ENCODE peak calls at places on chromosome 7, in nine cellular contexts. One of them, this sample, is unnamed.

GRCh38 chr7:6248581-6248980 is 23.8 kb downstream of the CYTH3 start:
- DNase-seq in T follicular helper cell: no peak
- DNase-seq in erythroblast: no peak
- DNase-seq in fibroblast of pulmonary artery: peak; percentile 79
- DNase-seq in astrocyte of the cerebellum: no peak
- DNase-seq in type B pancreatic cell: no peak
- DNase-seq in NCI-H1092 treated with DMSO at 0.1 percent for 48 hours: no peak
- DNase-seq in glutamatergic neuron: peak; percentile 25
- DNase-seq in tibial artery: no peak
- DNase-seq in this sample: no peak

GRCh38 chr7:152395115-152395514 is 40.7 kb downstream of the KMT2C start:
- DNase-seq in T follicular helper cell: no peak
- DNase-seq in erythroblast: no peak
- DNase-seq in fibroblast of pulmonary artery: peak; percentile 58
- DNase-seq in astrocyte of the cerebellum: no peak
- DNase-seq in type B pancreatic cell: no peak
- DNase-seq in NCI-H1092 treated with DMSO at 0.1 percent for 48 hours: no peak
- DNase-seq in glutamatergic neuron: no peak
- DNase-seq in tibial artery: no peak
- DNase-seq in this sample: no peak

GRCh38 chr7:49099587-49100326 is 175.4 kb downstream of the CDC14C start:
- DNase-seq in T follicular helper cell: no peak
- DNase-seq in erythroblast: no peak
- DNase-seq in fibroblast of pulmonary artery: no peak
- DNase-seq in astrocyte of the cerebellum: no peak
- DNase-seq in type B pancreatic cell: no peak
- DNase-seq in NCI-H1092 treated with DMSO at 0.1 percent for 48 hours: no peak
- DNase-seq in glutamatergic neuron: no peak
- DNase-seq in tibial artery: no peak
- DNase-seq in this sample: no peak

GRCh38 chr7:30618080-30618676 is 23.5 kb downstream of the GARS1 start:
- DNase-seq in T follicular helper cell: no peak
- DNase-seq in erythroblast: no peak
- DNase-seq in fibroblast of pulmonary artery: no peak
- DNase-seq in astrocyte of the cerebellum: no peak
- DNase-seq in type B pancreatic cell: no peak
- DNase-seq in NCI-H1092 treated with DMSO at 0.1 percent for 48 hours: no peak
- DNase-seq in glutamatergic neuron: no peak
- DNase-seq in tibial artery: no peak
- DNase-seq in this sample: no peak

GRCh38 chr7:5567810-5568209 is 144.2 kb upstream of the TNRC18 start:
- DNase-seq in T follicular helper cell: no peak
- DNase-seq in erythroblast: peak; percentile 42
- DNase-seq in fibroblast of pulmonary artery: peak; percentile 37
- DNase-seq in astrocyte of the cerebellum: no peak
- DNase-seq in type B pancreatic cell: no peak
- DNase-seq in NCI-H1092 treated with DMSO at 0.1 percent for 48 hours: no peak
- DNase-seq in glutamatergic neuron: no peak
- DNase-seq in tibial artery: no peak
- DNase-seq in this sample: no peak

GRCh38 chr7:79298145-79298760 is 155.2 kb downstream of the MAGI2 start:
- DNase-seq in T follicular helper cell: no peak
- DNase-seq in erythroblast: peak; percentile 17
- DNase-seq in fibroblast of pulmonary artery: peak; percentile 83
- DNase-seq in astrocyte of the cerebellum: peak; percentile 58
- DNase-seq in type B pancreatic cell: no peak
- DNase-seq in NCI-H1092 treated with DMSO at 0.1 percent for 48 hours: no peak
- DNase-seq in glutamatergic neuron: peak; percentile 23
- DNase-seq in tibial artery: no peak
- DNase-seq in this sample: no peak

GRCh38 chr7:150595361-150595760 is 28.2 kb downstream of the GIMAP4 start:
- DNase-seq in T follicular helper cell: no peak
- DNase-seq in erythroblast: no peak
- DNase-seq in fibroblast of pulmonary artery: no peak
- DNase-seq in astrocyte of the cerebellum: no peak
- DNase-seq in type B pancreatic cell: no peak
- DNase-seq in NCI-H1092 treated with DMSO at 0.1 percent for 48 hours: no peak
- DNase-seq in glutamatergic neuron: no peak
- DNase-seq in tibial artery: no peak
- DNase-seq in this sample: no peak

GRCh38 chr7:26648429-26649015 is 215.9 kb downstream of the SKAP2 start:
- DNase-seq in T follicular helper cell: no peak
- DNase-seq in erythroblast: no peak
- DNase-seq in fibroblast of pulmonary artery: peak; percentile 36
- DNase-seq in astrocyte of the cerebellum: no peak
- DNase-seq in type B pancreatic cell: no peak
- DNase-seq in NCI-H1092 treated with DMSO at 0.1 percent for 48 hours: no peak
- DNase-seq in glutamatergic neuron: no peak
- DNase-seq in tibial artery: no peak
- DNase-seq in this sample: no peak

GRCh38 chr7:133053321-133053891 is 28.5 kb downstream of the CHCHD3 start:
- DNase-seq in T follicular helper cell: no peak
- DNase-seq in erythroblast: no peak
- DNase-seq in fibroblast of pulmonary artery: peak; percentile 93
- DNase-seq in astrocyte of the cerebellum: peak; percentile 93
- DNase-seq in type B pancreatic cell: no peak
- DNase-seq in NCI-H1092 treated with DMSO at 0.1 percent for 48 hours: no peak
- DNase-seq in glutamatergic neuron: no peak
- DNase-seq in tibial artery: peak; percentile 70
- DNase-seq in this sample: no peak

GRCh38 chr7:5419523-5420107 is 4.0 kb downstream of the TNRC18 start:
- DNase-seq in T follicular helper cell: no peak
- DNase-seq in erythroblast: no peak
- DNase-seq in fibroblast of pulmonary artery: no peak
- DNase-seq in astrocyte of the cerebellum: no peak
- DNase-seq in type B pancreatic cell: no peak
- DNase-seq in NCI-H1092 treated with DMSO at 0.1 percent for 48 hours: peak; percentile 17
- DNase-seq in glutamatergic neuron: peak; percentile 35
- DNase-seq in tibial artery: no peak
- DNase-seq in this sample: no peak

GRCh38 chr7:1562611-1563051 is 6.6 kb upstream of the TMEM184A start:
- DNase-seq in T follicular helper cell: no peak
- DNase-seq in erythroblast: no peak
- DNase-seq in fibroblast of pulmonary artery: no peak
- DNase-seq in astrocyte of the cerebellum: no peak
- DNase-seq in type B pancreatic cell: no peak
- DNase-seq in NCI-H1092 treated with DMSO at 0.1 percent for 48 hours: no peak
- DNase-seq in glutamatergic neuron: peak; percentile 90
- DNase-seq in tibial artery: no peak
- DNase-seq in this sample: no peak

GRCh38 chr7:52017802-52018679 is 701.4 kb upstream of the COBL start:
- DNase-seq in T follicular helper cell: no peak
- DNase-seq in erythroblast: peak; percentile 67
- DNase-seq in fibroblast of pulmonary artery: no peak
- DNase-seq in astrocyte of the cerebellum: no peak
- DNase-seq in type B pancreatic cell: no peak
- DNase-seq in NCI-H1092 treated with DMSO at 0.1 percent for 48 hours: no peak
- DNase-seq in glutamatergic neuron: peak; percentile 61
- DNase-seq in tibial artery: no peak
- DNase-seq in this sample: no peak

GRCh38 chr7:81367335-81367801 is 402.5 kb downstream of the HGF start:
- DNase-seq in T follicular helper cell: no peak
- DNase-seq in erythroblast: no peak
- DNase-seq in fibroblast of pulmonary artery: peak; percentile 84
- DNase-seq in astrocyte of the cerebellum: peak; percentile 11
- DNase-seq in type B pancreatic cell: no peak
- DNase-seq in NCI-H1092 treated with DMSO at 0.1 percent for 48 hours: no peak
- DNase-seq in glutamatergic neuron: no peak
- DNase-seq in tibial artery: no peak
- DNase-seq in this sample: no peak

GRCh38 chr7:22566176-22566575 is 66.2 kb upstream of the STEAP1B start:
- DNase-seq in T follicular helper cell: no peak
- DNase-seq in erythroblast: no peak
- DNase-seq in fibroblast of pulmonary artery: no peak
- DNase-seq in astrocyte of the cerebellum: no peak
- DNase-seq in type B pancreatic cell: no peak
- DNase-seq in NCI-H1092 treated with DMSO at 0.1 percent for 48 hours: no peak
- DNase-seq in glutamatergic neuron: no peak
- DNase-seq in tibial artery: no peak
- DNase-seq in this sample: no peak

GRCh38 chr7:28036748-28037147 is 143.8 kb downstream of the JAZF1 start:
- DNase-seq in T follicular helper cell: no peak
- DNase-seq in erythroblast: no peak
- DNase-seq in fibroblast of pulmonary artery: no peak
- DNase-seq in astrocyte of the cerebellum: no peak
- DNase-seq in type B pancreatic cell: no peak
- DNase-seq in NCI-H1092 treated with DMSO at 0.1 percent for 48 hours: no peak
- DNase-seq in glutamatergic neuron: no peak
- DNase-seq in tibial artery: no peak
- DNase-seq in this sample: no peak

GRCh38 chr7:36278767-36279171 is 110.9 kb upstream of the ANLN start:
- DNase-seq in T follicular helper cell: no peak
- DNase-seq in erythroblast: no peak
- DNase-seq in fibroblast of pulmonary artery: peak; percentile 39
- DNase-seq in astrocyte of the cerebellum: peak; percentile 31
- DNase-seq in type B pancreatic cell: no peak
- DNase-seq in NCI-H1092 treated with DMSO at 0.1 percent for 48 hours: peak; percentile 95
- DNase-seq in glutamatergic neuron: no peak
- DNase-seq in tibial artery: peak; percentile 53
- DNase-seq in this sample: no peak

GRCh38 chr7:39624935-39625694 is 1.7 kb downstream of the RALA start:
- DNase-seq in T follicular helper cell: no peak
- DNase-seq in erythroblast: peak; percentile 31
- DNase-seq in fibroblast of pulmonary artery: peak; percentile 72
- DNase-seq in astrocyte of the cerebellum: no peak
- DNase-seq in type B pancreatic cell: no peak
- DNase-seq in NCI-H1092 treated with DMSO at 0.1 percent for 48 hours: no peak
- DNase-seq in glutamatergic neuron: no peak
- DNase-seq in tibial artery: no peak
- DNase-seq in this sample: no peak

GRCh38 chr7:78326189-78326588 is 527.6 kb downstream of the PHTF2 start:
- DNase-seq in T follicular helper cell: no peak
- DNase-seq in erythroblast: no peak
- DNase-seq in fibroblast of pulmonary artery: peak; percentile 1
- DNase-seq in astrocyte of the cerebellum: no peak
- DNase-seq in type B pancreatic cell: no peak
- DNase-seq in NCI-H1092 treated with DMSO at 0.1 percent for 48 hours: no peak
- DNase-seq in glutamatergic neuron: no peak
- DNase-seq in tibial artery: no peak
- DNase-seq in this sample: no peak

GRCh38 chr7:130845581-130846085 is 111.6 kb upstream of the KLF14 start:
- DNase-seq in T follicular helper cell: no peak
- DNase-seq in erythroblast: no peak
- DNase-seq in fibroblast of pulmonary artery: peak; percentile 63
- DNase-seq in astrocyte of the cerebellum: peak; percentile 9
- DNase-seq in type B pancreatic cell: no peak
- DNase-seq in NCI-H1092 treated with DMSO at 0.1 percent for 48 hours: no peak
- DNase-seq in glutamatergic neuron: no peak
- DNase-seq in tibial artery: no peak
- DNase-seq in this sample: no peak

GRCh38 chr7:129146237-129146979 is 1.9 kb downstream of the TSPAN33 start:
- DNase-seq in T follicular helper cell: no peak
- DNase-seq in erythroblast: no peak
- DNase-seq in fibroblast of pulmonary artery: no peak
- DNase-seq in astrocyte of the cerebellum: no peak
- DNase-seq in type B pancreatic cell: no peak
- DNase-seq in NCI-H1092 treated with DMSO at 0.1 percent for 48 hours: no peak
- DNase-seq in glutamatergic neuron: no peak
- DNase-seq in tibial artery: no peak
- DNase-seq in this sample: no peak

GRCh38 chr7:120033114-120033513 is 239.9 kb upstream of the KCND2 start:
- DNase-seq in T follicular helper cell: no peak
- DNase-seq in erythroblast: no peak
- DNase-seq in fibroblast of pulmonary artery: peak; percentile 20
- DNase-seq in astrocyte of the cerebellum: no peak
- DNase-seq in type B pancreatic cell: no peak
- DNase-seq in NCI-H1092 treated with DMSO at 0.1 percent for 48 hours: no peak
- DNase-seq in glutamatergic neuron: no peak
- DNase-seq in tibial artery: no peak
- DNase-seq in this sample: no peak

GRCh38 chr7:113076703-113077102 is 9.9 kb downstream of the GPR85 start:
- DNase-seq in T follicular helper cell: no peak
- DNase-seq in erythroblast: no peak
- DNase-seq in fibroblast of pulmonary artery: no peak
- DNase-seq in astrocyte of the cerebellum: no peak
- DNase-seq in type B pancreatic cell: no peak
- DNase-seq in NCI-H1092 treated with DMSO at 0.1 percent for 48 hours: no peak
- DNase-seq in glutamatergic neuron: no peak
- DNase-seq in tibial artery: no peak
- DNase-seq in this sample: no peak

GRCh38 chr7:84675633-84676034 is 481.0 kb upstream of the SEMA3A start:
- DNase-seq in T follicular helper cell: no peak
- DNase-seq in erythroblast: peak; percentile 0
- DNase-seq in fibroblast of pulmonary artery: no peak
- DNase-seq in astrocyte of the cerebellum: no peak
- DNase-seq in type B pancreatic cell: no peak
- DNase-seq in NCI-H1092 treated with DMSO at 0.1 percent for 48 hours: no peak
- DNase-seq in glutamatergic neuron: no peak
- DNase-seq in tibial artery: no peak
- DNase-seq in this sample: no peak

GRCh38 chr7:92289321-92289720 is 43.5 kb downstream of the ANKIB1 start:
- DNase-seq in T follicular helper cell: no peak
- DNase-seq in erythroblast: no peak
- DNase-seq in fibroblast of pulmonary artery: no peak
- DNase-seq in astrocyte of the cerebellum: no peak
- DNase-seq in type B pancreatic cell: no peak
- DNase-seq in NCI-H1092 treated with DMSO at 0.1 percent for 48 hours: no peak
- DNase-seq in glutamatergic neuron: no peak
- DNase-seq in tibial artery: no peak
- DNase-seq in this sample: no peak

GRCh38 chr7:79176859-79177477 is 276.5 kb downstream of the MAGI2 start:
- DNase-seq in T follicular helper cell: no peak
- DNase-seq in erythroblast: peak; percentile 9
- DNase-seq in fibroblast of pulmonary artery: peak; percentile 64
- DNase-seq in astrocyte of the cerebellum: peak; percentile 41
- DNase-seq in type B pancreatic cell: no peak
- DNase-seq in NCI-H1092 treated with DMSO at 0.1 percent for 48 hours: peak; percentile 72
- DNase-seq in glutamatergic neuron: no peak
- DNase-seq in tibial artery: no peak
- DNase-seq in this sample: no peak

GRCh38 chr7:106775552-106775936 is 89.5 kb upstream of the PIK3CG start:
- DNase-seq in T follicular helper cell: no peak
- DNase-seq in erythroblast: no peak
- DNase-seq in fibroblast of pulmonary artery: peak; percentile 68
- DNase-seq in astrocyte of the cerebellum: no peak
- DNase-seq in type B pancreatic cell: no peak
- DNase-seq in NCI-H1092 treated with DMSO at 0.1 percent for 48 hours: no peak
- DNase-seq in glutamatergic neuron: no peak
- DNase-seq in tibial artery: no peak
- DNase-seq in this sample: no peak

GRCh38 chr7:17532861-17533404 is 234.5 kb downstream of the AHR start:
- DNase-seq in T follicular helper cell: no peak
- DNase-seq in erythroblast: no peak
- DNase-seq in fibroblast of pulmonary artery: peak; percentile 79
- DNase-seq in astrocyte of the cerebellum: no peak
- DNase-seq in type B pancreatic cell: no peak
- DNase-seq in NCI-H1092 treated with DMSO at 0.1 percent for 48 hours: no peak
- DNase-seq in glutamatergic neuron: no peak
- DNase-seq in tibial artery: no peak
- DNase-seq in this sample: no peak

GRCh38 chr7:11623093-11623678 is 208.8 kb downstream of the THSD7A start:
- DNase-seq in T follicular helper cell: no peak
- DNase-seq in erythroblast: no peak
- DNase-seq in fibroblast of pulmonary artery: no peak
- DNase-seq in astrocyte of the cerebellum: no peak
- DNase-seq in type B pancreatic cell: no peak
- DNase-seq in NCI-H1092 treated with DMSO at 0.1 percent for 48 hours: no peak
- DNase-seq in glutamatergic neuron: no peak
- DNase-seq in tibial artery: no peak
- DNase-seq in this sample: no peak

GRCh38 chr7:11507929-11508328 is 324.1 kb downstream of the THSD7A start:
- DNase-seq in T follicular helper cell: no peak
- DNase-seq in erythroblast: no peak
- DNase-seq in fibroblast of pulmonary artery: no peak
- DNase-seq in astrocyte of the cerebellum: no peak
- DNase-seq in type B pancreatic cell: no peak
- DNase-seq in NCI-H1092 treated with DMSO at 0.1 percent for 48 hours: no peak
- DNase-seq in glutamatergic neuron: no peak
- DNase-seq in tibial artery: no peak
- DNase-seq in this sample: no peak

GRCh38 chr7:131529179-131529578 is 27.2 kb downstream of the PODXL start:
- DNase-seq in T follicular helper cell: no peak
- DNase-seq in erythroblast: no peak
- DNase-seq in fibroblast of pulmonary artery: no peak
- DNase-seq in astrocyte of the cerebellum: no peak
- DNase-seq in type B pancreatic cell: no peak
- DNase-seq in NCI-H1092 treated with DMSO at 0.1 percent for 48 hours: no peak
- DNase-seq in glutamatergic neuron: no peak
- DNase-seq in tibial artery: no peak
- DNase-seq in this sample: no peak

GRCh38 chr7:131574741-131575140 is 18.3 kb upstream of the PODXL start:
- DNase-seq in T follicular helper cell: no peak
- DNase-seq in erythroblast: no peak
- DNase-seq in fibroblast of pulmonary artery: peak; percentile 22
- DNase-seq in astrocyte of the cerebellum: no peak
- DNase-seq in type B pancreatic cell: no peak
- DNase-seq in NCI-H1092 treated with DMSO at 0.1 percent for 48 hours: no peak
- DNase-seq in glutamatergic neuron: no peak
- DNase-seq in tibial artery: no peak
- DNase-seq in this sample: no peak